ENCODE peak calls at places on chromosomes 5 and 9, in nine cellular contexts. D, R, Z, N, E, P, B, V and L are unnamed samples.

GRCh38 chr9:137604345-137605145 is 941 bp upstream of the ARRDC1 start:
- DNase-seq in P (no peak), Z (no peak), B (no peak), D (peak), V (no peak), R (no peak), N (no peak), E (no peak), L (no peak)

GRCh38 chr5:90308787-90309585 is 100.6 kb downstream of the CETN3 start:
- DNase-seq in E (no peak), Z (no peak), P (no peak), N (no peak), R (peak), V (no peak), B (peak), D (no peak), L (no peak)

GRCh38 chr5:181152406-181152805 is 5.0 kb downstream of the OR2V2 start:
- DNase-seq in N (no peak), Z (peak), V (no peak), B (peak), D (no peak), P (no peak), E (no peak), R (peak), L (no peak)

GRCh38 chr5:10592598-10592997 is 28.7 kb downstream of the ANKRD33B start:
- DNase-seq in V (no peak), P (no peak), B (no peak), D (no peak), N (no peak), Z (no peak), E (no peak), R (no peak), L (no peak)

GRCh38 chr5:175214152-175214551 is 229.8 kb downstream of the DRD1 start:
- DNase-seq in P (peak), E (peak), Z (peak), N (peak), V (peak), D (no peak), B (peak), R (no peak), L (peak)

GRCh38 chr9:137265496-137266161 is 10.5 kb downstream of the NELFB start:
- DNase-seq in V (no peak), N (no peak), B (no peak), Z (no peak), R (no peak), P (no peak), E (no peak), D (no peak), L (no peak)

GRCh38 chr5:24905123-24905522 is 260.3 kb upstream of the CDH10 start:
- DNase-seq in N (no peak), P (no peak), R (no peak), B (peak), Z (no peak), V (no peak), D (no peak), E (no peak), L (no peak)

GRCh38 chr5:62538017-62538942 is 40.3 kb upstream of the LRRC70 start:
- DNase-seq in P (peak), Z (peak), R (peak), V (no peak), B (peak), E (no peak), D (no peak), N (peak), L (peak)

GRCh38 chr5:55538621-55539020 is 3.9 kb upstream of the PLPP1 start:
- DNase-seq in R (no peak), Z (no peak), P (no peak), D (no peak), B (no peak), V (no peak), E (no peak), N (peak), L (no peak)

GRCh38 chr5:78594946-78595921 is 53.3 kb downstream of the LHFPL2 start:
- DNase-seq in V (no peak), R (peak), E (peak), N (peak), B (peak), P (peak), D (no peak), Z (peak), L (peak)

GRCh38 chr9:21964925-21965385 is 29.2 kb downstream of the CDKN2A start:
- DNase-seq in Z (no peak), P (peak), R (no peak), D (peak), V (no peak), B (no peak), E (peak), N (peak), L (no peak)

GRCh38 chr5:174827521-174827920 is 103.1 kb downstream of the MSX2 start:
- DNase-seq in R (no peak), V (no peak), N (peak), Z (no peak), P (peak), E (no peak), B (no peak), D (no peak), L (peak)

GRCh38 chr5:145233461-145233860 is 601.7 kb downstream of the PRELID2 start:
- DNase-seq in Z (no peak), N (no peak), D (no peak), V (no peak), E (no peak), R (no peak), P (no peak), B (no peak), L (no peak)

GRCh38 chr5:132060501-132061161 is at the start of gene IL3:
- DNase-seq in E (no peak), Z (no peak), P (no peak), D (no peak), R (no peak), B (no peak), N (no peak), V (no peak), L (no peak)

GRCh38 chr5:171422495-171422894 is 3.0 kb downstream of the FGF18 start:
- DNase-seq in P (no peak), D (no peak), N (no peak), B (no peak), V (peak), R (no peak), E (no peak), Z (no peak), L (no peak)

GRCh38 chr9:14366071-14366470 is 52.1 kb upstream of the NFIB start:
- DNase-seq in P (peak), B (no peak), E (peak), R (no peak), Z (peak), D (no peak), V (peak), N (peak), L (peak)

GRCh38 chr9:134678671-134679443 is 37.3 kb downstream of the COL5A1 start:
- DNase-seq in V (no peak), B (no peak), R (no peak), E (no peak), D (peak), N (no peak), P (no peak), Z (no peak), L (no peak)

GRCh38 chr5:31361906-31362900 is 168.7 kb downstream of the CDH6 start:
- DNase-seq in D (no peak), V (no peak), B (no peak), N (no peak), R (no peak), Z (peak), E (no peak), P (peak), L (no peak)

GRCh38 chr9:38068616-38068865 is 486 bp downstream of the SHB start:
- DNase-seq in P (no peak), D (no peak), Z (peak), B (peak), E (peak), V (no peak), R (no peak), N (peak), L (no peak)

GRCh38 chr5:176542596-176543427 is 5.6 kb upstream of the RNF44 start:
- DNase-seq in N (no peak), R (no peak), B (peak), Z (peak), E (no peak), P (no peak), D (peak), V (no peak), L (no peak)

GRCh38 chr5:72451771-72452505 is 55.3 kb downstream of the ZNF366 start:
- DNase-seq in N (peak), P (peak), B (peak), E (peak), V (peak), D (peak), Z (peak), R (no peak), L (peak)

GRCh38 chr5:135426102-135427082 is 20.8 kb downstream of the DCANP1 start:
- DNase-seq in Z (peak), N (peak), D (peak), V (no peak), P (peak), E (peak), R (peak), B (peak), L (no peak)

GRCh38 chr9:121744687-121745395 is 93.4 kb downstream of the DAB2IP start:
- DNase-seq in B (no peak), Z (peak), V (no peak), E (no peak), P (no peak), N (no peak), R (peak), D (peak), L (no peak)

GRCh38 chr5:36440300-36440699 is 138.6 kb upstream of the RANBP3L start:
- DNase-seq in V (no peak), Z (no peak), N (no peak), R (no peak), D (no peak), E (no peak), P (no peak), B (no peak), L (no peak)

GRCh38 chr9:109139851-109140250 is 20.1 kb upstream of the TMEM245 start:
- DNase-seq in V (no peak), E (no peak), N (no peak), D (no peak), Z (no peak), R (no peak), B (no peak), P (no peak), L (no peak)

GRCh38 chr5:82150562-82150961 is 127.6 kb downstream of the RPS23 start:
- DNase-seq in V (no peak), Z (no peak), B (no peak), E (no peak), D (no peak), P (peak), R (no peak), N (no peak), L (no peak)

GRCh38 chr5:149358818-149359217 is 972 bp downstream of the PCYOX1L start:
- DNase-seq in D (no peak), V (no peak), P (peak), E (no peak), N (no peak), R (no peak), Z (peak), B (no peak), L (no peak)

GRCh38 chr9:19641046-19641445 is 147.8 kb downstream of the SLC24A2 start:
- DNase-seq in E (no peak), D (peak), Z (no peak), R (no peak), P (peak), V (no peak), B (peak), N (peak), L (peak)

GRCh38 chr9:113349434-113350337 is at the start of gene BSPRY:
- DNase-seq in Z (no peak), V (no peak), E (peak), B (no peak), R (no peak), D (peak), P (no peak), N (no peak), L (no peak)

GRCh38 chr5:126938461-126938860 is 91.9 kb downstream of the MARCHF3 start:
- DNase-seq in Z (peak), P (peak), N (peak), R (no peak), V (no peak), E (no peak), D (no peak), B (no peak), L (peak)

GRCh38 chr9:109478204-109478563 is 19.9 kb downstream of the PTPN3 start:
- DNase-seq in V (no peak), B (no peak), D (no peak), P (no peak), N (no peak), E (no peak), Z (no peak), R (no peak), L (no peak)

GRCh38 chr9:99352786-99353185 is 130.7 kb downstream of the SEC61B start:
- DNase-seq in P (peak), N (peak), R (no peak), Z (peak), D (no peak), B (no peak), V (no peak), E (no peak), L (peak)

GRCh38 chr9:99189887-99190596 is 31.7 kb downstream of the ALG2 start:
- DNase-seq in E (no peak), B (no peak), V (no peak), P (no peak), R (no peak), Z (peak), D (no peak), N (peak), L (no peak)

GRCh38 chr9:33225319-33226152 is 14.4 kb upstream of the SPINK4 start:
- DNase-seq in P (peak), V (no peak), Z (peak), R (peak), N (peak), E (peak), B (peak), D (peak), L (peak)

GRCh38 chr5:95761771-95762680 is 30.9 kb downstream of the RHOBTB3 start:
- DNase-seq in R (no peak), B (no peak), D (no peak), N (peak), V (no peak), Z (peak), P (peak), E (no peak), L (peak)

GRCh38 chr9:78548666-78549065 is 251.7 kb downstream of the PSAT1 start:
- DNase-seq in E (no peak), B (no peak), Z (no peak), V (no peak), D (no peak), N (no peak), R (no peak), P (no peak), L (no peak)
- TF ChIP-seq CTCF in E (no peak), B (no peak), Z (no peak), V (no peak), D (no peak), N (no peak), R (no peak), P (no peak), L (no peak)

DNA sequence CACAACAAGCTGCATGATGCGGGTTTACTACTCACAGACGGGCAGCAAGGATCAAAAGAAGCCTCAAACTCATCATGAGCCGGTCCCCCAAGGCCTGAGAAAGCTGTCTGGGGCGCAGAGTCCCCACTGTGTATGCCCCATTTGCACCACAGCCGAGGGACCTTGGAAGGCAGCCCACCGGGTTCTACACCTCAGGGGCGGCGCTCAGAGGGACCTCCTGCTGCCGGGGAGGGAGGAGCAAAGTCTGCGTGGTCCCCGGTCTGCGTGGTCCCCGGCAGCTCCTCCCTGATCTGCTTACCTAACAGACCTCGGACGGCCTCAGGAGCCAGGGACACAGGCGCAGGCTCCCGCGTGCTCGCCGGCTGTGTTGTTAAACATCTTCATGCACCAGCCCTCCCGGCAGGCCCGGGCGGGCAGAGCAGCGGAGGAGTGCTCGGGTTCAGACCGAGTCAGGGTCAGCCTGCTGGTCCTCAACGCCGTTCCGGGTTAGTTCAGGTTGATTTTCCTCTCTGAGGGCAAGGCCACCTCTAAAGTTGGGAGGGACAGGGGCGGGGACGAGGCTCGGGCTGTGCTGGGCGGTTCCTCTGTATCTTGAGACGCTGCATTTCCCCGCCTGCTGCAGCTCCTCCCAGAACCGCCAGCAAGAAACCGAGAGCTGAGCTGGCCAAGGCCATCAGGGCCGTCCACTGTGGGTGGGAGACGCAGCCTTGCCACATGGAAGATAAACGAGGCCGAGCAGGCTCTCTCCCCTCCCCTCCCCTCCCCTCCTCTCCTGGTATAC is 74.6 kb downstream of the MRPL36 start:
- DNase-seq in D (peak), E (no peak), Z (no peak), R (no peak), B (no peak), N (peak), V (peak), P (peak), L (no peak)
- H3K4me3 ChIP-seq in D (peak), E (no peak), Z (no peak), R (no peak), B (no peak), N (no peak), V (no peak), P (no peak), L (no peak)

DNA sequence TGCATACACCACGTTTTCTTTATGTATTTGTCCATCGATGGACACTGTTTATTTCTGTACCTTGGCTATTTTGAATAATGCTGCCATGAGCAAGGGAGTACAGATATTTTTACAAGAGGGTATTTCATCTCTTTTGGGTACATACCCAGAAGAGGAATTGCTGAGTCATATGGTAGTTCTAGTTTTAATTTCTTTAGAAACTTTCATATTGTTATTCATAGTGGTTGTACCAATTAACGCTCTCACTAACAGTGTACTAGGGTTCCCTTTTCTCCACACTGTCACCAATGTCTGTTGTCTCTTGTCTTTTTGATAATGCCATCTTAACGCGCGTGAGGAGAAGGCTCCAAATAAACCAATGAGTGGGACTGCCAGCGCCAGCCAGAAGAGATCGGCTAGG is 257.6 kb upstream of the EDIL3 start:
- DNase-seq in P (no peak), R (no peak), E (no peak), N (no peak), B (no peak), Z (no peak), V (no peak), D (no peak), L (no peak)
- TF ChIP-seq CTCF in P (no peak), R (no peak), E (no peak), N (no peak), B (no peak), Z (no peak), V (no peak), D (no peak), L (no peak)

DNA sequence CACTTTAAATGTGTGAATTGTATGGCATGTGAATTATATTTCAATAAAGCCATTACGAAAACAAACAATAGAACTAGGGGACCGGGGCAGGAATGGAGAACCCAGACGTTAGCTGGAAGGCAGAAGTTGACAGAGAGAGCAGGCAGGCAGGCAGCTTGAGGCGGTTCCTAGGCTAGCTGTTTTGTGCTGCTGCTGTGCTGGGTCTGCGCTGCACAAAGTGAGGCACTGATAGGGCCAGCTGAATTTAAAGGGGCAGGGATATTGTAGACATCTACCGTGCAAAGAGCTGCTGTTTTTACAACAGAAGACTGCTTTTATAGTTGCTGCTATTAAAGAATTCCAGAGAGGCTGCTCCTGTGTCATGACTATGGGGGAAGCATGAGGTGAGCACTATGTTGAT is 21.6 kb upstream of the MIER3 start:
- DNase-seq in E (no peak), P (no peak), Z (no peak), D (no peak), N (no peak), B (no peak), V (no peak), R (no peak), L (no peak)
- H3K4me3 ChIP-seq in E (no peak), P (no peak), Z (no peak), D (no peak), N (no peak), B (no peak), V (no peak), R (no peak), L (no peak)

GRCh38 chr5:73454379-73455036 is 5.9 kb upstream of the FOXD1 start:
- DNase-seq in E (peak), V (no peak), P (peak), Z (peak), N (peak), D (peak), B (peak), R (peak), L (no peak)
- TF ChIP-seq CTCF in E (peak), V (peak), P (peak), Z (peak), N (peak), D (peak), B (peak), R (peak), L (peak)

GRCh38 chr9:35488019-35488418 is 1.9 kb upstream of the RUSC2 start:
- DNase-seq in R (no peak), Z (no peak), V (no peak), E (peak), B (no peak), D (no peak), P (peak), N (no peak), L (peak)

GRCh38 chr9:35489313-35490154 is at the start of gene RUSC2:
- DNase-seq in B (peak), D (peak), V (peak), R (peak), P (peak), E (peak), Z (peak), N (peak), L (peak)

GRCh38 chr9:35487066-35487465 is 2.8 kb upstream of the RUSC2 start:
- DNase-seq in R (no peak), D (no peak), V (no peak), P (no peak), Z (no peak), E (no peak), N (no peak), B (no peak), L (no peak)

GRCh38 chr9:35490155-35490909 is 421 bp downstream of the RUSC2 start:
- DNase-seq in P (no peak), Z (no peak), B (no peak), V (peak), N (peak), D (peak), R (no peak), E (peak), L (no peak)

GRCh38 chr9:35488566-35489312 is 1.2 kb upstream of the RUSC2 start:
- DNase-seq in R (peak), D (no peak), N (no peak), Z (no peak), V (peak), B (no peak), P (no peak), E (peak), L (no peak)
- H3K4me3 ChIP-seq in R (peak), D (peak), N (peak), Z (peak), V (peak), B (peak), P (peak), E (no peak), L (peak)

GRCh38 chr5:154571325-154572035 is 93.5 kb upstream of the HAND1 start:
- DNase-seq in R (no peak), B (no peak), E (no peak), N (no peak), V (no peak), Z (no peak), P (no peak), D (no peak), L (no peak)

GRCh38 chr5:154573011-154573410 is 95.0 kb upstream of the HAND1 start:
- DNase-seq in Z (no peak), N (no peak), E (no peak), V (no peak), D (no peak), P (no peak), R (no peak), B (no peak), L (no peak)

GRCh38 chr5:154577449-154577848 is 99.4 kb upstream of the HAND1 start:
- DNase-seq in N (no peak), R (no peak), P (no peak), B (no peak), E (no peak), Z (no peak), V (no peak), D (no peak), L (no peak)

GRCh38 chr5:154580422-154580821 is 102.4 kb upstream of the HAND1 start:
- DNase-seq in D (peak), E (no peak), N (no peak), B (no peak), Z (no peak), P (no peak), R (no peak), V (no peak), L (no peak)

GRCh38 chr5:154575869-154576806 is 98.1 kb upstream of the HAND1 start:
- DNase-seq in N (no peak), R (peak), E (no peak), B (peak), Z (no peak), V (no peak), D (no peak), P (no peak), L (no peak)
- TF ChIP-seq CTCF in N (no peak), R (peak), E (peak), B (peak), Z (no peak), V (no peak), D (no peak), P (peak), L (peak)